ENCODE peak calls at places on chromosomes 7 and 10, in four cellular contexts. Y is K562, L is A549, A is GM12878. P is an unnamed sample.

GRCh38 chr10:112872728-112873127 is 77.3 kb upstream of the TCF7L2 start:
- DNase-seq in Y (no peak), L (peak), A (no peak), P (no peak)

GRCh38 chr10:66466622-66467021 is 459.2 kb upstream of the LRRTM3 start:
- DNase-seq in Y (no peak), L (no peak), A (no peak), P (no peak)

GRCh38 chr10:12687996-12688395 is 313.5 kb downstream of the CCDC3 start:
- DNase-seq in Y (no peak), L (no peak), A (no peak), P (no peak)

GRCh38 chr7:78529392-78529791 is 730.8 kb downstream of the PHTF2 start:
- DNase-seq in Y (no peak), L (no peak), A (no peak), P (no peak)

GRCh38 chr7:157984914-157985163 is 602.8 kb downstream of the PTPRN2 start:
- DNase-seq in Y (no peak), L (no peak), A (no peak), P (no peak)

GRCh38 chr10:111482621-111483216 is 405.9 kb downstream of the ADRA2A start:
- DNase-seq in Y (no peak), L (no peak), A (no peak), P (no peak)

GRCh38 chr10:44332465-44332864 is 52.4 kb downstream of the CXCL12 start:
- DNase-seq in Y (no peak), L (no peak), A (no peak), P (no peak)

GRCh38 chr7:116122972-116123595 is 87.3 kb upstream of the TES start:
- DNase-seq in Y (no peak), L (peak), A (no peak), P (peak)

GRCh38 chr7:3683886-3684539 is 383.0 kb downstream of the SDK1 start:
- DNase-seq in Y (no peak), L (no peak), A (no peak), P (peak)

GRCh38 chr7:80676404-80676803 is 38.0 kb downstream of the CD36 start:
- DNase-seq in Y (no peak), L (no peak), A (no peak), P (no peak)

GRCh38 chr7:87129836-87130235 is 22.4 kb upstream of the DMTF1 start:
- DNase-seq in Y (no peak), L (no peak), A (peak), P (no peak)

GRCh38 chr10:101444499-101444898 is 90.5 kb downstream of the BTRC start:
- DNase-seq in Y (no peak), L (no peak), A (no peak), P (no peak)

GRCh38 chr10:30027057-30028005 is 32.1 kb downstream of the JCAD start:
- DNase-seq in Y (peak), L (peak), A (peak), P (no peak)

GRCh38 chr10:63396123-63396719 is 69.6 kb downstream of the JMJD1C start:
- DNase-seq in Y (no peak), L (no peak), A (no peak), P (no peak)

GRCh38 chr7:108285018-108285368 is 154.8 kb upstream of the LAMB4 start:
- DNase-seq in Y (no peak), L (no peak), A (no peak), P (no peak)

GRCh38 chr10:93777092-93777491 is 19.4 kb downstream of the LGI1 start:
- DNase-seq in Y (no peak), L (no peak), A (no peak), P (no peak)

GRCh38 chr10:59670269-59670668 is 39.4 kb downstream of the SLC16A9 start:
- DNase-seq in Y (no peak), L (no peak), A (no peak), P (no peak)

GRCh38 chr10:59622320-59622901 is 87.2 kb downstream of the SLC16A9 start:
- DNase-seq in Y (peak), L (peak), A (no peak), P (peak)

GRCh38 chr7:128410092-128410665 is 397 bp upstream of the IMPDH1 start:
- DNase-seq in Y (peak), L (peak), A (no peak), P (no peak)

GRCh38 chr7:16743207-16743606 is 10.3 kb upstream of the TSPAN13 start:
- DNase-seq in Y (no peak), L (no peak), A (no peak), P (no peak)

GRCh38 chr7:76282344-76283253 is 19.9 kb upstream of the HSPB1 start:
- DNase-seq in Y (peak), L (no peak), A (no peak), P (no peak)

GRCh38 chr7:51304729-51305128 is 11.9 kb downstream of the COBL start:
- DNase-seq in Y (no peak), L (no peak), A (no peak), P (no peak)

GRCh38 chr10:74593470-74593869 is 232.9 kb upstream of the KAT6B start:
- DNase-seq in Y (no peak), L (no peak), A (no peak), P (no peak)

GRCh38 chr7:131945313-131945831 is 388.9 kb upstream of the PODXL start:
- DNase-seq in Y (peak), L (peak), A (no peak), P (peak)

GRCh38 chr10:20017961-20018360 is 201.7 kb downstream of the PLXDC2 start:
- DNase-seq in Y (no peak), L (no peak), A (no peak), P (no peak)

GRCh38 chr7:30682131-30683083 is at the start of gene CRHR2:
- DNase-seq in Y (peak), L (no peak), A (no peak), P (no peak)

GRCh38 chr10:132885451-132886210 is 56.7 kb downstream of the CFAP46 start:
- DNase-seq in Y (no peak), L (no peak), A (no peak), P (no peak)

GRCh38 chr7:99086532-99086931 is 57.4 kb downstream of the SMURF1 start:
- DNase-seq in Y (no peak), L (no peak), A (no peak), P (no peak)

GRCh38 chr7:107232568-107233090 is 63.8 kb downstream of the HBP1 start:
- DNase-seq in Y (no peak), L (no peak), A (no peak), P (no peak)

GRCh38 chr10:127884501-127884900 is 8.2 kb downstream of the CLRN3 start:
- DNase-seq in Y (no peak), L (no peak), A (no peak), P (no peak)

GRCh38 chr10:131824371-131825149 is 76.2 kb upstream of the PPP2R2D start:
- DNase-seq in Y (no peak), L (no peak), A (no peak), P (no peak)

GRCh38 chr7:150992833-150993302 is 2.1 kb downstream of the NOS3 start:
- DNase-seq in Y (peak), L (peak), A (no peak), P (peak)

GRCh38 chr7:120947980-120948379 is 2.6 kb upstream of the ING3 start:
- DNase-seq in Y (no peak), L (no peak), A (no peak), P (no peak)

GRCh38 chr10:114930320-114930719 is 7.7 kb upstream of the TRUB1 start:
- DNase-seq in Y (no peak), L (no peak), A (no peak), P (no peak)

GRCh38 chr7:44508328-44508990 is 18.0 kb upstream of the NUDCD3 start:
- DNase-seq in Y (no peak), L (no peak), A (no peak), P (no peak)

GRCh38 chr7:105524840-105525239 is 2.8 kb upstream of the PUS7 start:
- DNase-seq in Y (no peak), L (no peak), A (no peak), P (no peak)

GRCh38 chr7:105521731-105522458 is at the start of gene PUS7:
- DNase-seq in Y (peak), L (peak), A (no peak), P (peak)

GRCh38 chr7:105519353-105519752 is 2.7 kb downstream of the PUS7 start:
- DNase-seq in Y (no peak), L (no peak), A (no peak), P (no peak)

GRCh38 chr7:105521027-105521730 is 892 bp downstream of the PUS7 start:
- DNase-seq in Y (no peak), L (peak), A (no peak), P (peak)
- TF ChIP-seq BHLHE40 in Y (no peak), L (no peak), A (no peak), P (no peak)

DNA sequence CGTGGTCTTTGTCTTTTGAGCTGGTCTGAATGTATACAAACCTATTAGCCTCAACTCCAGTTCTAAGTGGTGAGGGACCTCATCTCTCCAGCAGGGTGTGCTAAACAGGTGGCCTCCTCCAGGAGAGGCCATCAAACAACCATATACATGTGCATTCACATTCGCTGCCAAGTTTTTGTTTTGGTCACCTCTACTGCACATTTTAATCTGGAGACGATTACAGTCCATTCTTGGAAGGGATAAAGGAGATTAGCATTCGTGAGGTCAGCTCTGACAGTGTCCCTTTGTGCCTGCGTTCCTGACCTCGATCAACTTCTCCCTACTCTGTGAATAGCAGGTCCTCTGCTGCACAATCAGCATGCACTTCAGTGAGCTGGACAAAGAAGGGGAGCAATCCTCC is 60.8 kb downstream of the RHOBTB1 start:
- DNase-seq in Y (peak), L (peak), A (no peak), P (peak)
- TF ChIP-seq HDAC2 in Y (no peak), L (no peak), A (no peak), P (no peak)

GRCh38 chr10:43166207-43166878 is 28.1 kb downstream of the CSGALNACT2 start:
- DNase-seq in Y (no peak), L (no peak), A (no peak), P (no peak)
- TF ChIP-seq POLR2AphosphoS2 in Y (no peak), L (no peak), A (no peak), P (no peak)

GRCh38 chr7:114857605-114858004 is 64.3 kb upstream of the MDFIC start:
- DNase-seq in Y (no peak), L (no peak), A (no peak), P (no peak)

GRCh38 chr7:114854369-114854768 is 67.5 kb upstream of the MDFIC start:
- DNase-seq in Y (no peak), L (no peak), A (no peak), P (no peak)

GRCh38 chr7:114853189-114853588 is 68.7 kb upstream of the MDFIC start:
- DNase-seq in Y (no peak), L (no peak), A (no peak), P (no peak)

GRCh38 chr7:114859477-114859876 is 62.4 kb upstream of the MDFIC start:
- DNase-seq in Y (no peak), L (no peak), A (no peak), P (no peak)

DNA sequence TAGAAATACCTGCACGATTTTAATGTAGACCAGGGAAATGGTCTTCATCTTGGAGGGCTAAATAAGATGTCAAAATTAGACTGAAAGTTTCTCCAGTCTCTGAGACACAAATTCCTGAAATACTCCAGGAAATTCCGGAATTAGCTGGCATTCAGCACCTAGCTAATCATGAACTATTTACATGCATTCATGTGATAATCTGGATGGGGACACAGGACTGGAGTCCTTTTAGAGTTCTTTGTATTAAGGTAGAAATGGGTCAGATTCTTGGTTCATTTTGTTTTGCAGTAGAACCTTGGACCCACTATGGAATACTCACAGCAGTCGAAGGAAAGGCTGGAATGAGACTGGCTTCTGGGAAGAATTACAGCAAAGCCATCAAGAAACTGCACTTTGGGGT is 65.3 kb upstream of the MDFIC start:
- DNase-seq in Y (no peak), L (peak), A (no peak), P (no peak)
- TF ChIP-seq BHLHE40 in Y (no peak), L (no peak), A (no peak), P (no peak)

DNA sequence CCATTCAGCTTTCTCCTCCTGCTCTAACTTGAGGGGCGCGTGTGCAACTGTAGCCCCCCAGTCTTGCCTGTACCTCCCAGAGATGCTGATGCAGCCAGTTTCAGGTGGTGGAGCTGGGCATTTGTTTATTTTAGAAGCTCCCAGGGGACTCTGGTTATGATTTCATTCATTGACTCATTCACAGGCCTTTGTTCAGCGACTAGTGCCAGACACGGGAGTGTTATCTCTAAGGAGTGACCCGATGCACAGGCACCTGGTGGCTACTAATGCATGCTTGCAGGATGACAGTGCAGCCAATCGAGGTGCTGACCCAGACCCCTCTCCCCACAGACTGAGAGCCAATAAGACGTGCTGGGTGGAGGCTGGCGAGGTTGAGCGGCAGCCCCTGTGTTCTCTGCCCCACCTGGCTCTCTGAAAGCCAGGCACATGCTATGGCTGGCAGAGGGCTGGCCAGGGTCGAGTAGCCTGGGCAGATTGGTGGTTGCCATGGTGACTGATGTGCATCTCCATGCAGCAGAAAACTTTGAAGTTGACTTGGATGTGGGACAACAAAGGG is 19.7 kb upstream of the SLC18A2 start:
- DNase-seq in Y (no peak), L (peak), A (no peak), P (peak)
- TF ChIP-seq HDAC2 in Y (no peak), L (no peak), A (no peak), P (no peak)

GRCh38 chr7:140478361-140479061 is 794 bp downstream of the MKRN1 start:
- DNase-seq in Y (no peak), L (peak), A (no peak), P (no peak)

GRCh38 chr7:140479739-140480084 is 407 bp upstream of the MKRN1 start:
- DNase-seq in Y (no peak), L (no peak), A (no peak), P (no peak)

GRCh38 chr7:140476698-140477261 is 2.5 kb downstream of the MKRN1 start:
- DNase-seq in Y (peak), L (no peak), A (no peak), P (no peak)

GRCh38 chr7:140479062-140479738 is at the start of gene MKRN1:
- DNase-seq in Y (peak), L (peak), A (peak), P (peak)

DNA sequence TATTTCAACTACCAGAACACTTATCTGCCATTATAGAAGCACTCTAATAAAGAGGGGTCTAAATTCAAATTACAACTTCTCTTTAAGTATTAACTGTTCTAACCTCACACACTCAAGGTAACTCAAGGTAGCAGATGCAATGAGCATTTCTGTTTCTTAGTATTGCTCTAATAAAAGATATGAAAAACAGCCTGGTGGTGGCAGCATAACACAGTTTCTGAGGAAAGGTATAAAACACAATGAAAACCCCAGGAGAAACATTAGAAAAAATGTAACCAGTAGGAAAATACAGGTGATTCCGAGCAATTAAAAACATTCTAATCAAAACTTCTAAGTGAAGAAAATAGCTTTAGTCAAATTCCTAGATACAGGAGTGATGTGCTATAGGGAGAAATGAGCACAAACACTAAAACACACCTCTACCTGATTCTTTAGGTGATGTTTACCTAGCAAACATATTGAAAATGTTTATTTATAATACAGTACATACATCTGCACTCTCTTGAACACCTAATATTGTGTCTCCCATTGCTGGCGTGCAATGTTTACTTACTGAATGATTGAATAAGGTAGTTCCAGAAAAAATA is 3.5 kb downstream of the MKRN1 start:
- DNase-seq in Y (peak), L (peak), A (no peak), P (peak)
- TF ChIP-seq POLR2AphosphoS2 in Y (no peak), L (no peak), A (no peak), P (no peak)

GRCh38 chr10:8424555-8425201 is 370.2 kb downstream of the GATA3 start:
- DNase-seq in Y (no peak), L (no peak), A (no peak), P (no peak)
- TF ChIP-seq BHLHE40 in Y (no peak), L (no peak), A (no peak), P (no peak)

DNA sequence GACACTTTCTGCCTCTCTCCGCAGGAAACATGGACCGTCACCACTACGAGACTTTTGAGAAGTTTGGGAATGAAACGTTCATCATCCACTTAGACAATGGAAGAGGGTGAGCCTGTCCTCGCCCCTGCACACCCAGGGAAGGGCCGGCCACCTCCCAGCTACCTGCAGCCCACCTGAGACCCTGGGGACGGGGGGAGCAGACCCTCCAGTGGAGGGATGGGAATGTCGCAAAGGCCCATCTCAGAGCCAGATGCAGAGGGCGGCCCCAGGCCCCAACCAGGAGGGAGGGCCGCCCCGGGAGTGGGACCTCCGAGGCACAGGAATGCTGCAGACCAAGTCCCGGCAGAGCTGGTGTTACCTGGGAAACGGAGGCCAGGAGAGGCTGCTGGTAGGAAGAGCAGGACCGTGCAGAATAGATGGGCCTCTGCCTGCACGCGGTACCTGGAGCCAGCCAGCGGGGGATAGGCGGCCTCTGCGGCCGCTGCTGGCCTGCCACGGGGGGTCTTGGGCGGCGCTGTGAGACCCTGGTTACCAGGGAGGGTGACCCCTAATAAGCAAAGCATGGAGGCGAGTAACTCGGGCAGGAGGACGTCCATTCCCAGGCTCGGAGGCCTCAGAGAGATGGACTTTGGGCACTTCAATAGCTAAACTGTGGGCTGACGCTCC is 32.9 kb upstream of the FOXL3 start:
- DNase-seq in Y (no peak), L (no peak), A (no peak), P (no peak)
- TF ChIP-seq HDAC2 in Y (no peak), L (no peak), A (no peak), P (no peak)